ENCODE peak calls at places on chromosomes 5 and 9, in ten cellular contexts. N is SIG-M5; R is activated T-helper 1 cell treated with anti-CD3 and anti-CD28 coated beads, Interleukin-2, amount 50 U/mL, for 16 hours; K is uterus; L is AG09319; G is neural progenitor cell; U is NCI-H1930; P is left colon; E is effector memory CD4-positive, alpha-beta T cell; M is stimulated activated CD4-positive, alpha-beta T cell treated with anti-CD3 and anti-CD28 coated beads, Interleukin-2, amount 100 ng/mL, for 48 hours. O is an unnamed sample.

GRCh38 chr5:1128977-1129724 is 17.3 kb upstream of the SLC12A7 start:
- DNase-seq in K (no peak), L (no peak), P (no peak), M (no peak), U (no peak), G (no peak), N (no peak), E (no peak), R (no peak), O (no peak)

GRCh38 chr5:109141499-109142200 is 268.1 kb downstream of the PJA2 start:
- DNase-seq in N (no peak), U (no peak), K (no peak), G (no peak), R (no peak), M (no peak), P (no peak), L (no peak), E (no peak), O (no peak)

GRCh38 chr9:123391946-123392345 is 35.9 kb downstream of the CRB2 start:
- DNase-seq in K (no peak), N (no peak), G (no peak), P (no peak), R (no peak), M (no peak), L (no peak), U (no peak), E (no peak), O (no peak)

GRCh38 chr9:82565188-82565966 is 497.6 kb downstream of the RASEF start:
- DNase-seq in M (no peak), K (no peak), L (no peak), N (no peak), E (no peak), U (no peak), P (no peak), G (peak), R (no peak), O (no peak)

GRCh38 chr9:129487658-129488483 is 133.0 kb downstream of the C9orf50 start:
- DNase-seq in P (peak), K (peak), G (peak), M (peak), U (no peak), E (no peak), L (no peak), R (peak), N (no peak), O (no peak)

GRCh38 chr9:112377087-112377486 is 2.8 kb upstream of the HSDL2 start:
- DNase-seq in L (no peak), M (no peak), P (no peak), R (no peak), U (no peak), N (no peak), G (no peak), K (no peak), E (no peak), O (no peak)

GRCh38 chr5:57738306-57738705 is 255.7 kb upstream of the ACTBL2 start:
- DNase-seq in L (no peak), M (no peak), K (no peak), U (no peak), G (peak), P (no peak), R (no peak), N (no peak), E (no peak), O (no peak)

GRCh38 chr5:135930029-135930948 is 24.5 kb downstream of the LECT2 start:
- DNase-seq in U (peak), L (no peak), K (no peak), G (peak), M (no peak), E (no peak), N (no peak), R (no peak), P (no peak), O (no peak)

GRCh38 chr9:111483862-111484563 is at the start of gene ECPAS:
- DNase-seq in L (peak), G (peak), M (peak), P (peak), R (peak), N (no peak), K (peak), U (peak), E (peak), O (peak)

GRCh38 chr9:20418485-20418884 is 203.8 kb downstream of the MLLT3 start:
- DNase-seq in N (no peak), G (no peak), L (no peak), K (no peak), U (no peak), R (no peak), P (no peak), M (no peak), E (no peak), O (no peak)

GRCh38 chr5:87127956-87128687 is 139.6 kb upstream of the RASA1 start:
- DNase-seq in N (no peak), E (no peak), P (no peak), L (no peak), U (no peak), R (no peak), G (no peak), M (no peak), K (no peak), O (no peak)

GRCh38 chr5:92309336-92309991 is 926.3 kb upstream of the ARRDC3 start:
- DNase-seq in K (no peak), U (peak), R (no peak), G (peak), L (peak), E (no peak), M (no peak), P (no peak), N (no peak), O (no peak)

GRCh38 chr5:179266291-179267070 is 78.8 kb downstream of the ADAMTS2 start:
- DNase-seq in M (no peak), G (no peak), U (no peak), R (no peak), N (no peak), E (no peak), P (peak), L (no peak), K (peak), O (no peak)

GRCh38 chr5:110038297-110038997 is 348.7 kb downstream of the MAN2A1 start:
- DNase-seq in E (no peak), U (no peak), M (no peak), G (no peak), K (no peak), P (no peak), L (no peak), R (no peak), N (no peak), O (no peak)

GRCh38 chr9:4220361-4220760 is 79.5 kb downstream of the GLIS3 start:
- DNase-seq in P (no peak), M (no peak), L (no peak), E (no peak), R (no peak), K (no peak), N (no peak), U (no peak), G (no peak), O (no peak)

GRCh38 chr5:91266184-91266705 is 116.9 kb downstream of the ARRDC3 start:
- DNase-seq in R (no peak), E (no peak), U (no peak), G (no peak), K (no peak), P (no peak), L (no peak), N (no peak), M (no peak), O (no peak)

GRCh38 chr9:8078641-8079140 is 279.1 kb upstream of the DMAC1 start:
- DNase-seq in P (no peak), G (no peak), U (no peak), N (no peak), E (no peak), R (no peak), L (no peak), K (no peak), M (no peak), O (no peak)

GRCh38 chr5:91727452-91727851 is 344.3 kb upstream of the ARRDC3 start:
- DNase-seq in K (no peak), R (no peak), U (no peak), M (no peak), N (no peak), G (no peak), L (no peak), E (no peak), P (no peak), O (no peak)

GRCh38 chr5:15499528-15500325 is at the start of gene FBXL7:
- DNase-seq in U (no peak), N (no peak), G (peak), R (no peak), M (no peak), P (peak), E (no peak), K (peak), L (peak), O (peak)

GRCh38 chr9:69214939-69215338 is 40.9 kb downstream of the TJP2 start:
- DNase-seq in N (no peak), M (no peak), E (no peak), K (no peak), L (no peak), U (no peak), G (no peak), P (no peak), R (no peak), O (no peak)

GRCh38 chr5:76345582-76345981 is 57.5 kb upstream of the IQGAP2 start:
- DNase-seq in L (no peak), R (no peak), K (no peak), U (no peak), N (no peak), M (no peak), E (no peak), P (no peak), G (no peak), O (no peak)

GRCh38 chr9:87528969-87529368 is 31.3 kb downstream of the DAPK1 start:
- DNase-seq in P (no peak), G (no peak), M (no peak), E (no peak), L (no peak), N (no peak), U (no peak), K (no peak), R (no peak), O (no peak)

GRCh38 chr5:125310749-125311148 is 564.3 kb upstream of the ZNF608 start:
- DNase-seq in L (no peak), U (no peak), E (no peak), P (no peak), M (no peak), G (no peak), N (no peak), K (no peak), R (no peak), O (no peak)

O was measured in GM12891.